ENCODE peak calls at places on chromosomes 12 and 14, in ten cellular contexts. D is AG04450; H is GM23338; X is WERI-Rb-1; V is GM12878; L is naive thymus-derived CD4-positive, alpha-beta T cell; M is uterus; E is CD4-positive, CD25-positive, alpha-beta regulatory T cell; F is H9; N is lung. Y is an unnamed sample.

GRCh38 chr14:69766984-69767368 is at the start of gene SRSF5:
- DNase-seq in D (peak; percentile 90), H (no peak), X (peak; percentile 93), V (peak; percentile 88), L (peak; percentile 93), M (peak; percentile 95), E (peak; percentile 93), F (peak; percentile 96), N (peak; percentile 97), Y (peak; percentile 89)

GRCh38 chr14:41865894-41866293 is 259.2 kb downstream of the LRFN5 start:
- DNase-seq in D (no peak), H (no peak), X (no peak), V (no peak), L (no peak), M (no peak), E (no peak), F (no peak), N (no peak), Y (no peak)

GRCh38 chr14:23112359-23113178 is 6.5 kb downstream of the CEBPE start:
- DNase-seq in D (no peak), H (no peak), X (peak; percentile 34), V (no peak), L (no peak), M (no peak), E (no peak), F (no peak), N (no peak), Y (peak; percentile 100)

GRCh38 chr12:31828057-31828456 is 99.2 kb upstream of the AMN1 start:
- DNase-seq in D (no peak), H (no peak), X (no peak), V (no peak), L (peak; percentile 9), M (no peak), E (no peak), F (no peak), N (no peak), Y (no peak)

GRCh38 chr12:31585271-31585670 is 5.7 kb downstream of the DENND5B start:
- DNase-seq in D (no peak), H (no peak), X (no peak), V (no peak), L (no peak), M (no peak), E (no peak), F (no peak), N (no peak), Y (no peak)

GRCh38 chr12:26791328-26791791 is 41.6 kb downstream of the ITPR2 start:
- DNase-seq in D (no peak), H (no peak), X (no peak), V (peak; percentile 54), L (no peak), M (no peak), E (no peak), F (no peak), N (no peak), Y (no peak)

GRCh38 chr12:67721216-67721615 is 72.7 kb downstream of the DYRK2 start:
- DNase-seq in D (no peak), H (no peak), X (no peak), V (no peak), L (no peak), M (no peak), E (no peak), F (no peak), N (peak; percentile 32), Y (no peak)

GRCh38 chr14:51020024-51020710 is 74.7 kb downstream of the TRIM9 start:
- DNase-seq in D (no peak), H (no peak), X (peak; percentile 65), V (no peak), L (no peak), M (no peak), E (no peak), F (no peak), N (no peak), Y (no peak)

GRCh38 chr14:74244115-74244514 is 4.9 kb downstream of the VSX2 start:
- DNase-seq in D (no peak), H (peak; percentile 70), X (peak; percentile 46), V (no peak), L (no peak), M (no peak), E (no peak), F (peak; percentile 55), N (no peak), Y (no peak)
- H3K27me3 ChIP-seq in D (peaks cover 94% of the 10 kb centered on the region), H (peaks cover 62% of the 10 kb centered on the region), X (peaks cover 27% of the 10 kb centered on the region), V (peaks cover 18% of the 10 kb centered on the region), L (peaks cover 7% of the 10 kb centered on the region), M (peaks cover 51% of the 10 kb centered on the region), E (peaks cover 27% of the 10 kb centered on the region), F (peaks cover 47% of the 10 kb centered on the region), N (no peaks in the 10 kb centered on the region), Y (peaks cover 12% of the 10 kb centered on the region)

GRCh38 chr14:76373456-76373855 is 2.5 kb upstream of the ESRRB start:
- DNase-seq in D (no peak), H (peak; percentile 50), X (no peak), V (no peak), L (no peak), M (no peak), E (no peak), F (no peak), N (no peak), Y (no peak)
- H3K27me3 ChIP-seq in D (peaks cover 46% of the 10 kb centered on the region), H (peaks cover 53% of the 10 kb centered on the region), X (peaks cover 22% of the 10 kb centered on the region), V (peaks cover 12% of the 10 kb centered on the region), L (no peaks in the 10 kb centered on the region), M (peaks cover 22% of the 10 kb centered on the region), E (peaks cover 12% of the 10 kb centered on the region), F (peaks cover 34% of the 10 kb centered on the region), N (peaks cover 20% of the 10 kb centered on the region), Y (peaks cover 4% of the 10 kb centered on the region)

DNA sequence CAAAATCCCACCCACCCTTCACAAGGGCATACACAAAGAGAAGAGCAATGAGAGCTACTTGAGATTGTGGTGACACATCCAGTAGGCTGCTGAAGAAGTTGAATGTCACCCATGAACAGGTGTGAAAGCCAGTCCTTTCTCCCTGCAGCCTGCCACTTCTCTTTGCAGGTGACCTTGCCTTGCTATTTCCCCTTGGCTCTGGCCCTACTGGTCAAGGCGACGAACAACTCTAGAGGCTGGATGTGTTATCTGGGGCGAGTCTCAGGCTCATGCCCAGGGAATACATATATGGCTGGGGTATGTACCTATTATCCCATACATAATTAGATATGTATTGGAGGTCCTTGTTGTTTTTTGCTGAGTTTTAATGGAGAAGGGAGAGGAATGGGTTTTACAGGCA is 70.2 kb upstream of the EGLN3 start:
- DNase-seq in D (no peak), H (no peak), X (no peak), V (no peak), L (no peak), M (no peak), E (no peak), F (no peak), N (no peak), Y (no peak)
- H3K27me3 ChIP-seq in D (peaks cover 4% of the 10 kb centered on the region), H (no peaks in the 10 kb centered on the region), X (no peaks in the 10 kb centered on the region), V (no peaks in the 10 kb centered on the region), L (no peaks in the 10 kb centered on the region), M (no peaks in the 10 kb centered on the region), E (peaks cover 4% of the 10 kb centered on the region), F (no peaks in the 10 kb centered on the region), N (no peaks in the 10 kb centered on the region), Y (no peaks in the 10 kb centered on the region)

DNA sequence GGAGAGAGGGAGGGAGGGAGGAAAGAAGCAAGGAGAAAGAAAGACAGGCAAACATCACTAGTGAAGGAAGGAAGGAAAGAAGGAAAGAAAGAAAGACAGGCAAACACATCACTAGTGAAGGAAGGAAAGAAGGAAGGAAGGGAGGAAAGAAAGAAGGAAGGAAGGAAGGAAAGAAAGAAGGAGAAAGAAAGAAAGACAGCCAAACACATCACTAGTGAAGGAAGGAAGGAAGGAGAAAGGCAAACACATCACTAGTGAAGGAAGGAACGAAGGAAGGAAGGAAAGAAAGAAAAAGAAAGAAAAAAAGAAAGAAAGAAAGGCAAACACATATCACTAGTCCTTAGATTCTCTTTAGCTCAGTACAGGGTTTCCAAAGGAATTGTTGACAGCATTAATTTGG is 5.3 kb downstream of the FZD10 start:
- DNase-seq in D (no peak), H (no peak), X (no peak), V (no peak), L (no peak), M (no peak), E (no peak), F (no peak), N (no peak), Y (no peak)
- H3K27me3 ChIP-seq in D (peaks cover 2% of the 10 kb centered on the region), H (peaks cover 100% of the 10 kb centered on the region), X (peaks cover 5% of the 10 kb centered on the region), V (no peaks in the 10 kb centered on the region), L (no peaks in the 10 kb centered on the region), M (peaks cover 3% of the 10 kb centered on the region), E (no peaks in the 10 kb centered on the region), F (peaks cover 73% of the 10 kb centered on the region), N (peaks cover 11% of the 10 kb centered on the region), Y (peaks cover 7% of the 10 kb centered on the region)

DNA sequence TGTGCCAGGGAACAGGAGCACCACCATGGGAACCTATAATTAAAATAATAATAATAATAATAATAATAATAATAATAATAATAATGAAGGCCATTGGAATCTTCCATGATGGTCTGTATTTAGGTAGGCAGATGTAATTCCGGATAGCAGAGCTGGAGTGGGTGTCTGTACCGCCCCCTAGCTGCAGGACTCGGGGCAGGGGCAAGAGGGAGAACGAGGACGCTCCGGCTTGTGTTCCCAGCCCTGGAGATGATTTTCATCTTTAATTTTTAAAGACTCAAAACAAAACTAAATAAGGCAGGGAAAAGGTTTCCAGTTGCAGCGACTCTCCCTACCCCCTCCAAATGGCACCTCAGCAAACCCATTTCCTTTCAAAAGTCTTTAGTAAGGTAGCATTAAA is 501.1 kb downstream of the VRK1 start:
- DNase-seq in D (no peak), H (peak; percentile 67), X (peak; percentile 10), V (no peak), L (no peak), M (no peak), E (no peak), F (peak; percentile 58), N (no peak), Y (no peak)
- H3K27me3 ChIP-seq in D (no peaks in the 10 kb centered on the region), H (no peaks in the 10 kb centered on the region), X (peaks cover 84% of the 10 kb centered on the region), V (no peaks in the 10 kb centered on the region), L (no peaks in the 10 kb centered on the region), M (no peaks in the 10 kb centered on the region), E (peaks cover under 1% of the 10 kb centered on the region), F (no peaks in the 10 kb centered on the region), N (no peaks in the 10 kb centered on the region), Y (no peaks in the 10 kb centered on the region)